ENCODE peak calls at places on chromosomes 11 and 22, in six cellular contexts. Q, S, R, Y, U and I are unnamed samples.

GRCh38 chr11:116513894-116514293 is 258.9 kb downstream of the BUD13 start:
- DNase-seq in U (peak; percentile 78), Q (peak; percentile 61), Y (peak; percentile 2), R (no peak), S (peak; percentile 87), I (peak; percentile 83)

GRCh38 chr22:36737776-36738175 is 34.2 kb upstream of the CACNG2 start:
- DNase-seq in S (no peak), Y (no peak), U (no peak), R (no peak), Q (no peak), I (no peak)

GRCh38 chr22:26734339-26735018 is 77.1 kb downstream of the MIAT start:
- DNase-seq in U (peak; percentile 91), Q (peak; percentile 19), Y (no peak), S (no peak), R (no peak), I (peak; percentile 51)

GRCh38 chr22:42366815-42367581 is 65.2 kb downstream of the NFAM1 start:
- DNase-seq in R (no peak), Y (no peak), U (no peak), Q (no peak), S (no peak), I (no peak)

GRCh38 chr11:103433380-103433779 is 324.2 kb downstream of the DYNC2H1 start:
- DNase-seq in R (no peak), Q (peak; percentile 97), S (no peak), U (no peak), Y (peak; percentile 11), I (peak; percentile 68)

GRCh38 chr11:34972892-34973291 is 56.5 kb downstream of the PDHX start:
- DNase-seq in Y (no peak), S (no peak), Q (peak; percentile 83), U (no peak), R (no peak), I (peak; percentile 28)

GRCh38 chr11:67303989-67304411 is 670 bp downstream of the SSH3 start:
- DNase-seq in U (no peak), Q (peak; percentile 41), Y (no peak), S (peak; percentile 38), R (no peak), I (no peak)

GRCh38 chr11:70747285-70747684 is 349.0 kb downstream of the CTTN start:
- DNase-seq in Y (no peak), S (no peak), U (no peak), R (no peak), Q (no peak), I (no peak)

GRCh38 chr11:130066338-130066737 is 3.4 kb upstream of the APLP2 start:
- DNase-seq in Y (peak; percentile 29), S (no peak), Q (no peak), R (no peak), U (no peak), I (no peak)

GRCh38 chr11:2750101-2750509 is 50.3 kb upstream of the KCNQ1OT1 start:
- DNase-seq in Q (no peak), U (no peak), S (no peak), Y (no peak), R (no peak), I (no peak)

GRCh38 chr11:130738618-130739017 is 177.7 kb downstream of the SNX19 start:
- DNase-seq in Q (peak; percentile 33), U (no peak), S (no peak), R (no peak), Y (no peak), I (no peak)

GRCh38 chr11:10381730-10382129 is 73.3 kb upstream of the AMPD3 start:
- DNase-seq in U (no peak), Q (no peak), S (no peak), R (no peak), Y (no peak), I (no peak)

GRCh38 chr22:26599505-26599904 is 9.6 kb upstream of the TPST2 start:
- DNase-seq in Q (no peak), U (no peak), R (no peak), Y (no peak), S (no peak), I (no peak)

GRCh38 chr11:61041755-61042518 is 60.4 kb upstream of the CD5 start:
- DNase-seq in S (peak; percentile 56), Y (no peak), U (peak; percentile 20), R (no peak), Q (peak; percentile 7), I (peak; percentile 53)

GRCh38 chr11:75718406-75719088 is 909 bp downstream of the MOGAT2 start:
- DNase-seq in Q (no peak), Y (no peak), S (no peak), U (no peak), R (no peak), I (no peak)

GRCh38 chr11:134537296-134537695 is 125.3 kb upstream of the B3GAT1 start:
- DNase-seq in U (no peak), S (peak; percentile 7), Y (no peak), Q (no peak), R (no peak), I (no peak)

GRCh38 chr11:68973219-68973618 is 7.6 kb downstream of the MRGPRD start:
- DNase-seq in Q (no peak), S (peak; percentile 0), U (no peak), Y (no peak), R (no peak), I (no peak)

GRCh38 chr11:108115495-108116140 is 5.7 kb upstream of the ACAT1 start:
- DNase-seq in Y (peak; percentile 93), S (peak; percentile 16), U (peak; percentile 93), Q (peak; percentile 81), R (peak; percentile 91), I (peak; percentile 85)

GRCh38 chr22:36409911-36410756 is 22.4 kb upstream of the MYH9 start:
- DNase-seq in U (peak; percentile 60), S (peak; percentile 99), Q (no peak), R (peak; percentile 36), Y (peak; percentile 87), I (peak; percentile 32)

GRCh38 chr11:2531987-2532703 is 87.3 kb downstream of the KCNQ1 start:
- DNase-seq in Y (no peak), R (no peak), S (no peak), U (no peak), Q (no peak), I (no peak)

GRCh38 chr11:128291835-128292234 is 295.5 kb downstream of the ETS1 start:
- DNase-seq in Q (no peak), R (no peak), S (no peak), U (no peak), Y (no peak), I (no peak)

GRCh38 chr11:76124905-76125566 is 81.3 kb downstream of the WNT11 start:
- DNase-seq in Y (no peak), U (no peak), R (no peak), S (no peak), Q (no peak), I (no peak)

GRCh38 chr22:33879796-33880195 is 40.5 kb downstream of the LARGE1 start:
- DNase-seq in S (no peak), Y (no peak), R (no peak), U (no peak), Q (no peak), I (no peak)

GRCh38 chr11:74427377-74427776 is 29.1 kb upstream of the PGM2L1 start:
- DNase-seq in S (no peak), U (peak; percentile 81), R (no peak), Q (peak; percentile 39), Y (no peak), I (peak; percentile 85)

GRCh38 chr22:50200333-50201190 is at the start of gene SELENOO:
- DNase-seq in U (peak; percentile 80), Y (peak; percentile 77), Q (peak; percentile 90), S (peak; percentile 89), R (peak; percentile 70), I (peak; percentile 84)

GRCh38 chr22:21856868-21857267 is 10.6 kb downstream of the MAPK1 start:
- DNase-seq in Q (no peak), U (no peak), S (no peak), R (no peak), Y (no peak), I (no peak)

GRCh38 chr22:44670220-44670983 is 31.6 kb upstream of the PRR5 start:
- DNase-seq in Y (no peak), R (no peak), Q (no peak), U (no peak), S (no peak), I (no peak)

GRCh38 chr11:69003866-69004311 is 9.2 kb downstream of the MRGPRF start:
- DNase-seq in U (no peak), Y (no peak), Q (no peak), R (no peak), S (no peak), I (no peak)

GRCh38 chr22:32337015-32337414 is 20.7 kb upstream of the RFPL3 start:
- DNase-seq in Y (no peak), R (no peak), S (no peak), Q (no peak), U (no peak), I (no peak)

GRCh38 chr11:119438599-119438998 is 15.6 kb upstream of the THY1 start:
- DNase-seq in Q (no peak), S (no peak), U (no peak), R (no peak), Y (no peak), I (no peak)

GRCh38 chr22:43420991-43421665 is 9.3 kb downstream of the MPPED1 start:
- DNase-seq in U (no peak), Q (no peak), S (no peak), R (no peak), Y (no peak), I (no peak)

GRCh38 chr11:41784513-41785335 is 325.3 kb upstream of the LRRC4C start:
- DNase-seq in S (no peak), Q (no peak), U (no peak), R (no peak), Y (no peak), I (no peak)